ENCODE peak calls at places on chromosomes 6 and 20, in ten cellular contexts. Y is SHP77; C is OCI-LY7; R is activated T-cell treated with anti-CD3 and anti-CD28 coated beads, Interleukin-2, amount 50 U/mL, for 4 hours; J is HS-27A; B is Peyer's patch; V is GM03348; G is stimulated activated CD4-positive, alpha-beta T cell treated with anti-CD3 and anti-CD28 coated beads, Interleukin-15, amount 100 ng/mL, for 1 hour; Z is HEK293T; H is AG09319. U is an unnamed sample.

GRCh38 chr20:24640276-24640675 is 170.8 kb downstream of the SYNDIG1 start:
- DNase-seq in Y (no peak), C (no peak), R (no peak), J (no peak), B (no peak), V (no peak), G (no peak), Z (no peak), H (no peak), U (no peak)

GRCh38 chr6:158548418-158549161 is 11.3 kb upstream of the TMEM181 start:
- DNase-seq in Y (peak), C (no peak), R (no peak), J (no peak), B (no peak), V (no peak), G (no peak), Z (no peak), H (no peak), U (no peak)

GRCh38 chr6:71419217-71419953 is 130.8 kb downstream of the OGFRL1 start:
- DNase-seq in Y (no peak), C (no peak), R (no peak), J (no peak), B (no peak), V (no peak), G (no peak), Z (no peak), H (no peak), U (no peak)

GRCh38 chr6:33317418-33317667 is 201 bp downstream of the ZBTB22 start:
- DNase-seq in Y (no peak), C (no peak), R (no peak), J (no peak), B (no peak), V (peak), G (no peak), Z (peak), H (no peak), U (no peak)

GRCh38 chr6:135170849-135171248 is 10.3 kb upstream of the MYB start:
- DNase-seq in Y (no peak), C (no peak), R (no peak), J (no peak), B (no peak), V (no peak), G (no peak), Z (no peak), H (no peak), U (no peak)

GRCh38 chr6:138161434-138162103 is at the start of gene ARFGEF3:
- DNase-seq in Y (peak), C (no peak), R (peak), J (peak), B (peak), V (peak), G (peak), Z (peak), H (no peak), U (peak)

GRCh38 chr6:65091561-65091960 is 615.5 kb downstream of the EYS start:
- DNase-seq in Y (no peak), C (no peak), R (no peak), J (no peak), B (no peak), V (no peak), G (no peak), Z (no peak), H (no peak), U (no peak)

GRCh38 chr6:43798688-43799444 is 28.9 kb downstream of the VEGFA start:
- DNase-seq in Y (peak), C (no peak), R (no peak), J (peak), B (peak), V (peak), G (no peak), Z (no peak), H (peak), U (no peak)

GRCh38 chr6:42453649-42454427 is 2.1 kb upstream of the TRERF1 start:
- DNase-seq in Y (no peak), C (no peak), R (no peak), J (peak), B (peak), V (peak), G (no peak), Z (peak), H (no peak), U (peak)

GRCh38 chr20:2948968-2949367 is 75.7 kb downstream of the PTPRA start:
- DNase-seq in Y (no peak), C (no peak), R (no peak), J (no peak), B (no peak), V (no peak), G (no peak), Z (no peak), H (no peak), U (no peak)

GRCh38 chr6:10215711-10216110 is 199.2 kb downstream of the TFAP2A start:
- DNase-seq in Y (no peak), C (no peak), R (no peak), J (no peak), B (no peak), V (no peak), G (no peak), Z (no peak), H (no peak), U (no peak)

GRCh38 chr20:17227669-17228623 is 1.1 kb downstream of the PCSK2 start:
- DNase-seq in Y (peak), C (no peak), R (no peak), J (no peak), B (no peak), V (no peak), G (no peak), Z (peak), H (no peak), U (no peak)

GRCh38 chr20:32484221-32485125 is 100.7 kb downstream of the NOL4L start:
- DNase-seq in Y (peak), C (peak), R (no peak), J (no peak), B (peak), V (peak), G (no peak), Z (peak), H (no peak), U (peak)

GRCh38 chr6:148379966-148380653 is 37.5 kb downstream of the SASH1 start:
- DNase-seq in Y (no peak), C (no peak), R (no peak), J (no peak), B (no peak), V (peak), G (no peak), Z (no peak), H (no peak), U (no peak)

GRCh38 chr20:22430154-22430745 is 154.1 kb downstream of the FOXA2 start:
- DNase-seq in Y (peak), C (no peak), R (no peak), J (no peak), B (no peak), V (no peak), G (no peak), Z (no peak), H (no peak), U (no peak)

GRCh38 chr6:10429638-10430427 is 15.0 kb upstream of the TFAP2A start:
- DNase-seq in Y (peak), C (peak), R (no peak), J (no peak), B (no peak), V (peak), G (no peak), Z (no peak), H (no peak), U (no peak)

GRCh38 chr6:48777411-48777810 is 666.4 kb upstream of the PTCHD4 start:
- DNase-seq in Y (no peak), C (no peak), R (no peak), J (no peak), B (no peak), V (no peak), G (no peak), Z (no peak), H (no peak), U (no peak)

U was measured in prostate gland.